ENCODE peak calls at places on chromosomes 3 and 15, in eight cellular contexts. One of them, this sample, is unnamed.

GRCh38 chr3:53147161-53147902 is 13.7 kb upstream of the PRKCD start:
- DNase-seq in kidney epithelial cell: no peak
- DNase-seq in IMR-90: peak
- DNase-seq in DND-41: no peak
- DNase-seq in AG10803: no peak
- DNase-seq in fibroblast of pulmonary artery: no peak
- DNase-seq in AG04449: no peak
- DNase-seq in A549: no peak
- DNase-seq in this sample: no peak

GRCh38 chr15:68682906-68683490 is 104.2 kb downstream of the CORO2B start:
- DNase-seq in AG04449: no peak
- DNase-seq in AG10803: no peak
- DNase-seq in fibroblast of pulmonary artery: no peak
- DNase-seq in A549: no peak
- DNase-seq in DND-41: no peak
- DNase-seq in IMR-90: no peak
- DNase-seq in kidney epithelial cell: no peak
- DNase-seq in this sample: no peak

GRCh38 chr15:58536414-58536813 is 104.6 kb downstream of the LIPC start:
- DNase-seq in DND-41: no peak
- DNase-seq in IMR-90: no peak
- DNase-seq in AG04449: no peak
- DNase-seq in kidney epithelial cell: no peak
- DNase-seq in AG10803: no peak
- DNase-seq in fibroblast of pulmonary artery: no peak
- DNase-seq in A549: no peak
- DNase-seq in this sample: no peak

GRCh38 chr3:58025824-58026579 is 17.8 kb downstream of the FLNB start:
- DNase-seq in DND-41: no peak
- DNase-seq in kidney epithelial cell: no peak
- DNase-seq in A549: no peak
- DNase-seq in AG04449: no peak
- DNase-seq in AG10803: no peak
- DNase-seq in IMR-90: peak
- DNase-seq in fibroblast of pulmonary artery: peak
- DNase-seq in this sample: no peak

GRCh38 chr3:24360946-24361345 is 133.7 kb downstream of the THRB start:
- DNase-seq in DND-41: no peak
- DNase-seq in IMR-90: no peak
- DNase-seq in A549: no peak
- DNase-seq in kidney epithelial cell: no peak
- DNase-seq in AG04449: no peak
- DNase-seq in AG10803: peak
- DNase-seq in fibroblast of pulmonary artery: no peak
- DNase-seq in this sample: no peak

GRCh38 chr15:88890495-88890894 is 4.8 kb downstream of the HAPLN3 start:
- DNase-seq in fibroblast of pulmonary artery: no peak
- DNase-seq in kidney epithelial cell: no peak
- DNase-seq in AG04449: no peak
- DNase-seq in IMR-90: no peak
- DNase-seq in DND-41: no peak
- DNase-seq in A549: no peak
- DNase-seq in AG10803: peak
- DNase-seq in this sample: no peak

GRCh38 chr3:159586587-159587202 is 401.9 kb upstream of the IL12A start:
- DNase-seq in kidney epithelial cell: no peak
- DNase-seq in AG04449: no peak
- DNase-seq in AG10803: peak
- DNase-seq in A549: peak
- DNase-seq in DND-41: no peak
- DNase-seq in fibroblast of pulmonary artery: peak
- DNase-seq in IMR-90: peak
- DNase-seq in this sample: peak

GRCh38 chr3:13708871-13709595 is 160.1 kb downstream of the FBLN2 start:
- DNase-seq in AG04449: no peak
- DNase-seq in A549: no peak
- DNase-seq in fibroblast of pulmonary artery: no peak
- DNase-seq in AG10803: no peak
- DNase-seq in kidney epithelial cell: no peak
- DNase-seq in DND-41: no peak
- DNase-seq in IMR-90: no peak
- DNase-seq in this sample: no peak

GRCh38 chr3:128436214-128436613 is 30.5 kb downstream of the DNAJB8 start:
- DNase-seq in AG10803: no peak
- DNase-seq in fibroblast of pulmonary artery: no peak
- DNase-seq in AG04449: no peak
- DNase-seq in A549: no peak
- DNase-seq in kidney epithelial cell: no peak
- DNase-seq in DND-41: no peak
- DNase-seq in IMR-90: no peak
- DNase-seq in this sample: peak

GRCh38 chr3:45952456-45952855 is 9.2 kb downstream of the CXCR6 start:
- DNase-seq in AG10803: peak
- DNase-seq in IMR-90: no peak
- DNase-seq in fibroblast of pulmonary artery: no peak
- DNase-seq in kidney epithelial cell: no peak
- DNase-seq in DND-41: no peak
- DNase-seq in AG04449: no peak
- DNase-seq in A549: no peak
- DNase-seq in this sample: no peak

GRCh38 chr3:195893121-195893449 is 15.3 kb downstream of the TNK2 start:
- DNase-seq in DND-41: no peak
- DNase-seq in AG10803: no peak
- DNase-seq in fibroblast of pulmonary artery: no peak
- DNase-seq in AG04449: no peak
- DNase-seq in A549: no peak
- DNase-seq in kidney epithelial cell: no peak
- DNase-seq in IMR-90: no peak
- DNase-seq in this sample: no peak

GRCh38 chr3:195892355-195893120 is 15.8 kb downstream of the TNK2 start:
- DNase-seq in fibroblast of pulmonary artery: peak
- DNase-seq in AG04449: no peak
- DNase-seq in AG10803: peak
- DNase-seq in DND-41: no peak
- DNase-seq in kidney epithelial cell: no peak
- DNase-seq in IMR-90: peak
- DNase-seq in A549: no peak
- DNase-seq in this sample: peak

GRCh38 chr3:195895078-195895899 is 13.1 kb downstream of the TNK2 start:
- DNase-seq in IMR-90: peak
- DNase-seq in A549: peak
- DNase-seq in kidney epithelial cell: no peak
- DNase-seq in AG04449: no peak
- DNase-seq in DND-41: peak
- DNase-seq in fibroblast of pulmonary artery: no peak
- DNase-seq in AG10803: peak
- DNase-seq in this sample: no peak

GRCh38 chr3:195893516-195893915 is 14.8 kb downstream of the TNK2 start:
- DNase-seq in DND-41: peak
- DNase-seq in A549: no peak
- DNase-seq in kidney epithelial cell: no peak
- DNase-seq in fibroblast of pulmonary artery: no peak
- DNase-seq in AG10803: no peak
- DNase-seq in AG04449: no peak
- DNase-seq in IMR-90: no peak
- DNase-seq in this sample: no peak

GRCh38 chr3:195893916-195894315 is 14.4 kb downstream of the TNK2 start:
- DNase-seq in AG10803: no peak
- DNase-seq in AG04449: no peak
- DNase-seq in kidney epithelial cell: no peak
- DNase-seq in fibroblast of pulmonary artery: no peak
- DNase-seq in DND-41: no peak
- DNase-seq in A549: no peak
- DNase-seq in IMR-90: no peak
- DNase-seq in this sample: no peak
- H3K4me3 ChIP-seq in AG10803: no peak
- H3K4me3 ChIP-seq in AG04449: no peak
- H3K4me3 ChIP-seq in kidney epithelial cell: no peak
- H3K4me3 ChIP-seq in fibroblast of pulmonary artery: no peak
- H3K4me3 ChIP-seq in DND-41: no peak
- H3K4me3 ChIP-seq in A549: no peak
- H3K4me3 ChIP-seq in IMR-90: no peak
- H3K4me3 ChIP-seq in this sample: no peak

GRCh38 chr3:31213869-31214486 is 318.7 kb upstream of the STT3B start:
- DNase-seq in AG04449: no peak
- DNase-seq in fibroblast of pulmonary artery: no peak
- DNase-seq in AG10803: no peak
- DNase-seq in A549: no peak
- DNase-seq in kidney epithelial cell: no peak
- DNase-seq in DND-41: peak
- DNase-seq in IMR-90: no peak
- DNase-seq in this sample: no peak

GRCh38 chr3:31204026-31204795 is 309.8 kb upstream of the GADL1 start:
- DNase-seq in A549: peak
- DNase-seq in kidney epithelial cell: no peak
- DNase-seq in fibroblast of pulmonary artery: no peak
- DNase-seq in AG10803: no peak
- DNase-seq in IMR-90: no peak
- DNase-seq in AG04449: no peak
- DNase-seq in DND-41: no peak
- DNase-seq in this sample: no peak

DNA sequence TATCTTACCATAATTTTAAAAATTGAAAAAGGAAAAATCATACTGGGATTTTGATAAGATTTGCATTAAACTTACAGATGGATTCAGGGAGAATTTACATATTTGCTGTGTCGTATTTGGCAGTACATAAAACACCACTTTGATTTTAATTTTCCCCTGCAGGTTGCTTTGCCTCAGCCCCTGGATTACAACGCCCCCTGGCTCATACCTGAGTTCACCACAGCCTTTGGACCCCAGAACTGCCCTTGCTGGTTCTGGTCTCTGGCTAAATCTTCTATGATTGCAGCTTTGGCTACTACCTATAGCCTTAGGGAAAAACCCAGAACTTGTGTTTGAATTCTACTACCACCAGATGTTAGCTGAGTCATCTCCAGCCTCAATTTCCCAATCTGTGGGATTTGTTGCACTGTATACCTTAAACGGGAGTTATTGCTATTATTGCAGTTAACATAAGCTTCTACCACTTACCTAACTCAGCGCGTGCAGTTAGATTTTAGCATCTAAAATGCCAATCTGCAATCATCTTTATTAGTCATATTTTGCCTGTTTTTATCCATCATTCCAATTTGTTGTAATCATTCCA is 315.7 kb upstream of the GADL1 start:
- DNase-seq in kidney epithelial cell: no peak
- DNase-seq in fibroblast of pulmonary artery: no peak
- DNase-seq in DND-41: no peak
- DNase-seq in A549: no peak
- DNase-seq in IMR-90: no peak
- DNase-seq in AG04449: no peak
- DNase-seq in AG10803: no peak
- DNase-seq in this sample: no peak
- TF ChIP-seq CTCF in kidney epithelial cell: no peak
- TF ChIP-seq CTCF in fibroblast of pulmonary artery: no peak
- TF ChIP-seq CTCF in DND-41: peak
- TF ChIP-seq CTCF in A549: no peak
- TF ChIP-seq CTCF in IMR-90: peak
- TF ChIP-seq CTCF in AG04449: no peak
- TF ChIP-seq CTCF in AG10803: no peak
- TF ChIP-seq CTCF in this sample: peak

GRCh38 chr15:28109626-28110415 is 10.7 kb upstream of the OCA2 start:
- DNase-seq in fibroblast of pulmonary artery: no peak
- DNase-seq in AG10803: no peak
- DNase-seq in DND-41: no peak
- DNase-seq in A549: no peak
- DNase-seq in IMR-90: no peak
- DNase-seq in kidney epithelial cell: no peak
- DNase-seq in AG04449: no peak
- DNase-seq in this sample: no peak

GRCh38 chr15:28105793-28106192 is 6.7 kb upstream of the OCA2 start:
- DNase-seq in kidney epithelial cell: no peak
- DNase-seq in fibroblast of pulmonary artery: no peak
- DNase-seq in IMR-90: no peak
- DNase-seq in AG04449: no peak
- DNase-seq in DND-41: no peak
- DNase-seq in AG10803: no peak
- DNase-seq in A549: no peak
- DNase-seq in this sample: no peak

GRCh38 chr15:28107111-28107893 is 8.2 kb upstream of the OCA2 start:
- DNase-seq in AG10803: no peak
- DNase-seq in kidney epithelial cell: no peak
- DNase-seq in A549: no peak
- DNase-seq in IMR-90: no peak
- DNase-seq in DND-41: no peak
- DNase-seq in fibroblast of pulmonary artery: peak
- DNase-seq in AG04449: no peak
- DNase-seq in this sample: peak

GRCh38 chr15:28106294-28107110 is 7.4 kb upstream of the OCA2 start:
- DNase-seq in fibroblast of pulmonary artery: no peak
- DNase-seq in kidney epithelial cell: no peak
- DNase-seq in IMR-90: no peak
- DNase-seq in AG04449: no peak
- DNase-seq in A549: peak
- DNase-seq in AG10803: no peak
- DNase-seq in DND-41: no peak
- DNase-seq in this sample: no peak

GRCh38 chr15:28107894-28108255 is 8.8 kb upstream of the OCA2 start:
- DNase-seq in fibroblast of pulmonary artery: no peak
- DNase-seq in DND-41: no peak
- DNase-seq in AG10803: no peak
- DNase-seq in kidney epithelial cell: no peak
- DNase-seq in IMR-90: no peak
- DNase-seq in AG04449: no peak
- DNase-seq in A549: no peak
- DNase-seq in this sample: no peak
- H3K4me3 ChIP-seq in fibroblast of pulmonary artery: no peak
- H3K4me3 ChIP-seq in DND-41: no peak
- H3K4me3 ChIP-seq in AG10803: no peak
- H3K4me3 ChIP-seq in kidney epithelial cell: no peak
- H3K4me3 ChIP-seq in IMR-90: no peak
- H3K4me3 ChIP-seq in AG04449: peak
- H3K4me3 ChIP-seq in A549: no peak
- H3K4me3 ChIP-seq in this sample: no peak

DNA sequence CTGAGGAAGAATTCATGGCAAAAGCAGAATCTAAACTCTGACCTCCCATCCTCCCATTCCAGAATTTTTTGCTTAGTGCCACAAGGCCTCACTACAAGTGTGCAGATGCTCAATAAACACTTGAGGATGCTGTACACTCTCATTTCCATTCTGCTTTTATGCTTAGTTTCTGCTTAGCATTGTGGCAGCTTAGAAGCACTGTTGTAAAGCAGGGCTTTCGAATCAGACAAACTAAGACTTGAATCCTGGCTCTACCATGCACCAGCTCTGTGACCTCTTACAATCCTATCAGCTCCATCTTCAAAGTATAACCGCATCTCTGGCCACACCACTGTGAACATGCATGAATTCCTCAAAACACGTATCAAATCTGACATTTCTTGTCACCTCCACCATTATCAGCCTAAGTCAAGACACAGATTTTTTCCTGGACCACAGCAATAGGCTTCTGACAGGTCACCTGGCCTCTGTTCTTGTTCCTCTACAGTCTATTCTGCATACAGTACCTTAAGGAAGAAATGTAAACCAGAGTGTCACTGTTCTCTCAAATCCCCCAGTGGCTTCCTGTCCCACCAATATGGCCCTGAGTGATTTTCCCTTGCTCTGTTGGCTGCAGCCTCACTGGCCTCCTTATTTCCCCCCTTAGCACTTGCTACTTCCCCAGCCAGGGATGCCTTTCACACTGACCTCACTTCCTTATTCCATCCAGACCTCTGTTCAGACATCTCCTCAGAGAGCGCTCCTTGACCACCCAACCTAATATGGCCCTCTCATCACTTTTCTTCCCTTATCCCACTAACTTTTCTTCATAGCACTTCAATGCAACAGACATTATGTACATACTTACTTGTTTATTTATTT is 8.1 kb upstream of the PHC3 start:
- DNase-seq in AG04449: no peak
- DNase-seq in DND-41: no peak
- DNase-seq in fibroblast of pulmonary artery: no peak
- DNase-seq in IMR-90: no peak
- DNase-seq in AG10803: no peak
- DNase-seq in A549: no peak
- DNase-seq in kidney epithelial cell: no peak
- DNase-seq in this sample: no peak
- TF ChIP-seq CTCF in AG04449: no peak
- TF ChIP-seq CTCF in DND-41: no peak
- TF ChIP-seq CTCF in fibroblast of pulmonary artery: no peak
- TF ChIP-seq CTCF in IMR-90: no peak
- TF ChIP-seq CTCF in AG10803: no peak
- TF ChIP-seq CTCF in A549: no peak
- TF ChIP-seq CTCF in kidney epithelial cell: no peak
- TF ChIP-seq CTCF in this sample: no peak